ENCODE peak calls at places on chromosomes 1 and 21, in four cellular contexts. K is left ventricle myocardium inferior; Z is tibial artery; X is CD8-positive, alpha-beta T cell. I is an unnamed sample. For H3K9me3, the result is how much of the 10 kb centered on the place peaks cover.

GRCh38 chr1:7341145-7341900 is 429.8 kb upstream of the VAMP3 start:
- DNase-seq in K (no peak), Z (no peak), X (no peak), I (peak)

GRCh38 chr1:206513312-206514111 is 6.2 kb downstream of the RASSF5 start:
- DNase-seq in X (no peak), K (peak), Z (peak), I (peak)

GRCh38 chr1:2086446-2087082 is 36.4 kb downstream of the PRKCZ start:
- DNase-seq in X (no peak), Z (no peak), K (no peak), I (no peak)

GRCh38 chr1:224726783-224727182 is 110.7 kb downstream of the CNIH3 start:
- DNase-seq in Z (peak), X (no peak), K (no peak), I (no peak)

GRCh38 chr1:187042538-187042937 is 213.8 kb downstream of the PLA2G4A start:
- DNase-seq in Z (no peak), K (no peak), X (no peak), I (no peak)

GRCh38 chr1:27119270-27119618 is 35.7 kb downstream of the SLC9A1 start:
- DNase-seq in Z (peak), X (no peak), K (no peak), I (no peak)

GRCh38 chr1:199272690-199273089 is 633.9 kb downstream of the PTPRC start:
- DNase-seq in Z (no peak), X (no peak), K (no peak), I (no peak)

GRCh38 chr21:15688016-15688415 is 41.8 kb upstream of the USP25 start:
- DNase-seq in X (no peak), K (no peak), Z (no peak), I (no peak)

GRCh38 chr1:98991127-98992003 is 13.3 kb downstream of the PLPPR5 start:
- DNase-seq in X (no peak), K (no peak), Z (no peak), I (no peak)

GRCh38 chr1:199297174-199297573 is 658.3 kb downstream of the PTPRC start:
- DNase-seq in X (no peak), Z (no peak), K (no peak), I (no peak)

GRCh38 chr1:111754964-111755320 is 759 bp upstream of the DDX20 start:
- DNase-seq in X (no peak), K (no peak), Z (peak), I (peak)

GRCh38 chr21:28106370-28106890 is 886.2 kb downstream of the LTN1 start:
- DNase-seq in Z (no peak), X (no peak), K (no peak), I (no peak)

GRCh38 chr1:236605030-236605806 is 902 bp upstream of the HEATR1 start:
- DNase-seq in K (no peak), Z (no peak), X (no peak), I (no peak)
- H3K27ac ChIP-seq in K (peak), Z (peak), X (peak), I (peak)

GRCh38 chr1:85623061-85623471 is 42.5 kb downstream of the CCN1 start:
- DNase-seq in X (no peak), K (no peak), Z (no peak), I (no peak)

GRCh38 chr1:85624361-85624760 is 43.8 kb downstream of the CCN1 start:
- DNase-seq in Z (no peak), X (no peak), K (no peak), I (no peak)

GRCh38 chr1:85616736-85617135 is 36.2 kb downstream of the CCN1 start:
- DNase-seq in X (no peak), K (no peak), Z (no peak), I (no peak)

GRCh38 chr1:85617582-85618237 is 37.1 kb downstream of the CCN1 start:
- DNase-seq in K (no peak), Z (no peak), X (no peak), I (no peak)

DNA sequence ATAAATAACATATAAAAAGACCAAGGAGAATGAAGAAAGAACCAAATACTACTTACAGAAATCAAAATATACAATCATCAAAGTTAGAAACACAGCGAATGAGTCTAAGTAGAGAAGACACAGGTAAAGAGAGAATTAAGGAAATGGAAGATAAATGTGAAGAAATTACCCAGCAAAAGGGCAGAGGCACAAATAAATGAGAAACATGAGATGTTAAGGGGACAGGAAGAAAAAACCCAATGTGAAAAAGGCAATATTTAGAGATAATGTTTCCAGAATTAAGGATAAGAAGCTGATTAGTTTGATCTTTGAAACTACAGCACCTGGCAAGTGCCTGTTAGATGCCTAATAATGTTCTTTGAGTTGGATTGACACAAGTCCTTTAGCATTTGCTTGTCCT is 40.9 kb downstream of the CCN1 start:
- DNase-seq in Z (no peak), K (no peak), X (no peak), I (no peak)
- H3K9me3 ChIP-seq in Z (under half), K (under half), X (under half), I (under half)

DNA sequence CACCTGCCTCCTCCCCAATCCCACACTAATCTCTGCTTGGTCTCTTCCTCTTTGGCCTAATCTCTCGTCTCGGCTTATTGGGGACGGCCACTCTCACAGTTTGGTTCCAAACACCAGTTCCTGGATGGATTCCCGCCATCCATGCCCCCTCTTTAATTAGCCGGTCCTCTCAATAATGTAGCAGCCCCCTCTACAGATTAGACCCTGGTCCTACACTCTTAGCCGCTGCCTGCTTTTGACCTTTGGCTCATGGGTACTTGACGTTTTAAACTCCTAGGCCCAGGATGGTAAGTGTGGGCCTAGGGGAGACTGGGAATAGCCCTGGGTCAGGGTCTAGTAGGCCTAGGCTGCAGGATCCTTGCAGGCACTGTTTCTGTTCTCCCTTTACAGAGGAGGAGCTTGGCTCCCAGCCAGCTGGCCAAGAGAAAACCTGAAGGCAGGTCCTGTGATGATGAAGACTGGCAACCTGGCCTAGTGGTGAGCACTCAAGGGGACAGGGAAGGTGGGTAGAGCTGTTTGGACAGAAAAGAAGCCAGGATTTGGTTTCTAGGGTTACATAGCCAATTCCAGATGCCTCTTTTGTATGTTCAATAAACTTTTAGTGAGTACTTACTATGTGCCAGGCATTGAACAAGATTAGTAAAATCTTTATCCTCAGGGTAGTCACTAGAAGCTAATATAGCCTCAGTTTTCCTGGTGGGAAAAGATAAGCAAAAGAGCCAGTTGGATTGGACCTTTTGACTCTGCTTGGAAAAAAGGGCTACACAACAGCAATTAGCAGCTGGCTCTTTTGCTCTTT is 758 bp downstream of the RAD54L start:
- DNase-seq in X (no peak), Z (peak), K (no peak), I (no peak)
- TF ChIP-seq CTCF in X (no peak), Z (no peak), K (no peak), I (no peak)

DNA sequence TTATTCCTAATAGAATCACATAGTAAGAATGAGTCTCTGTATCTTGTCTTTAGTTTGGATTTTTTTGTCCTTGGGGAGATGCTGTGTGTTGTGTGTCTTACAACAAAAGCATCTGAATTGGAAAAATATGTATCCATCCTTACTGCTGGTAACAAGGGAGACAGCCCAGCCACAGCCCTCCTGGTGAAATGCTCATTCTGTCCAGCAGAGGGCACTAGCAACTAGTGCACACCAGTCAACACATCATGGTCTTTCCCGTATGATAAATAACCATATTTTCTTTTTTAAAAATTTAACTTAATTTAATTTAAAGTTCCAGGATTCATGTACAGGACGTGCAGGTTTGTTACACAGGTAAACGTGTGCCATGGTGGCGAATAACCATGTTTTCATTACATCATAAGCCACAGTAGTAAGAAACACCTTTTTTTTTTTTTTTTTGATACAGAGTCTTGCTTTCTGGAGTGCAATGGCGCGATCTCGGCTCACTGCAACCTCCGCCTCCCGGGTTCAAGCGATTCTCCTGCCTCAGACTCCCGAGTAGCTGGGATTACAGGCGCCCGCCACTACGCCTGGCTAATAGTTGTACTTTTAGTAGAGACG is 245.1 kb downstream of the PTBP2 start:
- DNase-seq in Z (peak), K (peak), X (peak), I (peak)
- H3K27ac ChIP-seq in Z (no peak), K (no peak), X (no peak), I (no peak)

GRCh38 chr1:47871799-47872353 is 125.3 kb downstream of the TRABD2B start:
- DNase-seq in X (no peak), Z (no peak), K (no peak), I (peak)

GRCh38 chr1:47872871-47873270 is 124.3 kb downstream of the TRABD2B start:
- DNase-seq in X (no peak), K (no peak), Z (no peak), I (no peak)

GRCh38 chr1:47868348-47868676 is 128.9 kb downstream of the TRABD2B start:
- DNase-seq in K (no peak), Z (no peak), X (no peak), I (no peak)

GRCh38 chr1:47870946-47871750 is 126.0 kb downstream of the TRABD2B start:
- DNase-seq in K (no peak), Z (no peak), X (no peak), I (no peak)

DNA sequence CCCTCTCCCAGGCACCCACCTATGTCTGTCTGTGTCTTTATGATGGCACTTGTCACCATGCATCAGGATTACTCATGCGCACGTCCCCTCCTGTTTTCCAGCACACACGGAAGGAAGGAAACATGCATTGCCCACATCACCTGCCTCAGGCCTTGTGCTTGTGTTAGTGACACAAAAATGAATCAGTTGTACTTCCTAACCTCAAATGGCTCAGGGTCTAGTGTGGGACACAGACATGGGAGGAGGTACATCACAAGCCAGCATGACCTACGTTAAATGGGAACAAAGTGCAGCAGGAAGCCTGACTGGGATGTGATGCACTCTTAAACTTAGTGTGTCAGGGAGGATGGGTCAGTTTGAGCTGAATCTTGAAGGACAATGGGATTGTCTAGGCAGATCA is 126.7 kb downstream of the TRABD2B start:
- DNase-seq in Z (no peak), X (no peak), K (no peak), I (no peak)
- H3K9me3 ChIP-seq in Z (under half), X (under half), K (under half), I (under half)

GRCh38 chr1:211637066-211637465 is 38.4 kb downstream of the NEK2 start:
- DNase-seq in X (no peak), K (no peak), Z (no peak), I (no peak)

GRCh38 chr1:211638246-211638645 is 37.2 kb downstream of the NEK2 start:
- DNase-seq in K (no peak), Z (no peak), X (no peak), I (no peak)

GRCh38 chr1:211638723-211639122 is 36.7 kb downstream of the NEK2 start:
- DNase-seq in X (no peak), Z (no peak), K (no peak), I (no peak)

GRCh38 chr1:211641942-211642341 is 33.5 kb downstream of the NEK2 start:
- DNase-seq in Z (no peak), X (no peak), K (no peak), I (no peak)

DNA sequence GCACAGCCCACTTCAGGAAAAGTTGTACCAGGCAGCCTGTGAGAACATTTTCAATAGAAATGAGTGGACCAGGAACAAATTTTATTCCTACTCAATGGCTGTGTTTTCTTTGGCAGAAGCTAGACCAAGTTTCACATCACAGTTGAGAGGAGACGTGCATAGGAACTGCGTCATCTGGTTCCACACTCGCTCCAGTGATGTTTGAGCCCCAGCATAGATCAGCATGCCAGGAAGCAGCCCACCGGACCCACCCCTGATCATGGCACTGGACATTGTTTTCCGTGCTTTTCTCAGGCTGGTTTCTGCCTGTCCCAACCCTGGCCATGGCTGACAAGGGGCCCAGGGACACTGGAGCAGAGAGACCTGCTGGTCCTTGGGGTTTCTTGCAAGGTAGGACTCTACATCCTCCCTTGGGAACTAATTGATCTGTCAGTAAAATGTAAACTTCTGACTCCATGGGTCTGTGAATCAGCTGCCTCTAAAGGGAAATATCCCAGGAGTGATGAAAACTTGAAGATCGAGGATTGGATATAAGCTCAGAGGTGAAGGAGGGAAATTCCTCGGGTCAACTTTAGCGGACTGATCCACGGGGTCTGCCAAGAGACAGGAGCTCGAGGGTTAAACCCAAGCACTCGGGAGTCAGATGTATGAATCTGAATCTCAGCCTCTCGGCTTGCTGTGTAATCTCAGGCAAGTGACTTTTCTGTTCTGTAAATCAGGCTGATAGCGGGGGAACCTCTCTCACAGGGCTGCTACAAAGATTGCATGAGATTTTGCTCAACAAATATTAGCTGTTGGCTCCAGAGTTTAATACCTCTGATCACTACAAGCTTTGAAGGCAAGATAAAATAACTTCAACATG is 35.7 kb downstream of the NEK2 start:
- DNase-seq in Z (no peak), X (no peak), K (no peak), I (no peak)
- TF ChIP-seq CTCF in Z (no peak), X (no peak), K (no peak), I (no peak)

GRCh38 chr1:227315500-227316346 is 2.6 kb downstream of the CDC42BPA start:
- DNase-seq in Z (peak), K (no peak), X (no peak), I (peak)

GRCh38 chr1:227316941-227317540 is 1.3 kb downstream of the CDC42BPA start:
- DNase-seq in X (no peak), K (no peak), Z (no peak), I (peak)

GRCh38 chr1:227318003-227318851 is at the start of gene CDC42BPA:
- DNase-seq in Z (peak), K (peak), X (no peak), I (peak)

GRCh38 chr1:227317541-227318002 is 720 bp downstream of the CDC42BPA start:
- DNase-seq in X (no peak), Z (peak), K (peak), I (peak)

DNA sequence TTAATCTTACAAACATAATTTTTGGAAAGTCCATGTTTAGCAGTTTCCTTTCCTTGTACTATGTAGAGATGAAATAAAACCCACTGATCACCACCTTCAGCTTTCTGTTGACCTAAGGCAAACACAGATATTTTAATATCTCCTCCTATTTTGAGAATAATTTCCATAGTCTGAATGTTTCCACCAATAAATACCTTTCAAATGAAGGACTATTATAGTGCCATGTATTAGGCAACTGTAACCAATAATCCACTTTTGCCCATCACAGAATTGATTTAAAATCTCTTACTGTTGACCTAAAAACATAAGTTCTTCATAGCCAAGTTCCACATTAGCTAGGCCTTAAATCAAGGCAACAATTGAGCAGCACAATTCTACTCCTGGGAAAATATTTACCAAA is 1.8 kb downstream of the CDC42BPA start:
- DNase-seq in Z (no peak), X (no peak), K (no peak), I (no peak)
- H3K27ac ChIP-seq in Z (peak), X (no peak), K (peak), I (peak)

GRCh38 chr1:4687943-4688342 is 33.5 kb downstream of the AJAP1 start:
- DNase-seq in X (no peak), Z (no peak), K (no peak), I (no peak)
- H3K9me3 ChIP-seq in X (under half), Z (under half), K (under half), I (under half)

GRCh38 chr1:172727956-172728603 is 69.2 kb downstream of the FASLG start:
- DNase-seq in Z (no peak), X (no peak), K (no peak), I (peak)
- TF ChIP-seq CTCF in Z (peak), X (peak), K (peak), I (no peak)

I was measured in testis.